ENCODE peak calls at places on chromosome 11, in ten cellular contexts. J is upper lobe of right lung, H is heart left ventricle, L is HCT116, X is Panc1, U is upper lobe of left lung, S is body of pancreas, V is left lung, F is mucosa of descending colon, I is gastrocnemius medialis. P is an unnamed sample.

GRCh38 chr11:17846852-17847453 is 112.4 kb downstream of the KCNC1 start:
- ATAC-seq in V (no peak), H (no peak), I (peak), J (no peak), F (no peak), X (peak), L (peak), U (no peak), S (no peak), P (no peak)

GRCh38 chr11:88329563-88330250 is 7.8 kb downstream of the CTSC start:
- ATAC-seq in H (no peak), F (no peak), U (no peak), S (no peak), I (no peak), X (no peak), V (no peak), J (no peak), L (no peak), P (no peak)

GRCh38 chr11:95092549-95093324 is 3.1 kb downstream of the ENDOD1 start:
- ATAC-seq in S (no peak), I (no peak), U (no peak), X (no peak), J (no peak), V (no peak), H (no peak), L (peak), F (peak), P (no peak)

GRCh38 chr11:134025086-134025437 is 43.8 kb upstream of the JAM3 start:
- ATAC-seq in J (no peak), F (no peak), I (no peak), L (no peak), V (no peak), H (peak), U (no peak), X (no peak), S (no peak), P (no peak)

GRCh38 chr11:57547854-57548377 is 10.5 kb downstream of the SMTNL1 start:
- ATAC-seq in V (peak), U (no peak), I (no peak), S (peak), H (no peak), L (no peak), J (peak), X (no peak), F (peak), P (no peak)

GRCh38 chr11:96943970-96944369 is 554.2 kb downstream of the JRKL start:
- ATAC-seq in L (no peak), F (no peak), X (no peak), S (no peak), J (no peak), V (no peak), U (no peak), H (no peak), I (no peak), P (no peak)

GRCh38 chr11:120089036-120090001 is 48.6 kb downstream of the TRIM29 start:
- ATAC-seq in U (no peak), S (peak), X (no peak), V (no peak), H (no peak), F (no peak), J (no peak), I (no peak), L (no peak), P (no peak)

GRCh38 chr11:9626778-9627394 is 37.0 kb upstream of the SWAP70 start:
- ATAC-seq in J (no peak), F (no peak), I (peak), H (peak), S (no peak), L (no peak), U (no peak), X (no peak), V (no peak), P (no peak)

GRCh38 chr11:58880166-58880565 is 35.7 kb upstream of the GLYATL2 start:
- ATAC-seq in J (no peak), U (no peak), S (no peak), H (no peak), V (no peak), I (no peak), L (no peak), X (no peak), F (no peak), P (no peak)

GRCh38 chr11:119615003-119615878 is 113.8 kb downstream of the NECTIN1 start:
- ATAC-seq in I (no peak), S (peak), F (peak), J (peak), X (peak), V (peak), L (peak), H (no peak), U (no peak), P (peak)

GRCh38 chr11:61962213-61963015 is 5.0 kb downstream of the FTH1 start:
- ATAC-seq in F (peak), V (no peak), H (no peak), X (no peak), L (no peak), S (no peak), U (peak), I (no peak), J (no peak), P (no peak)

GRCh38 chr11:17721242-17721999 is 2.0 kb downstream of the MYOD1 start:
- ATAC-seq in S (no peak), I (peak), X (no peak), V (no peak), H (no peak), L (no peak), U (no peak), J (no peak), F (no peak), P (no peak)

GRCh38 chr11:73538381-73538872 is 59.5 kb downstream of the FAM168A start:
- ATAC-seq in J (no peak), H (no peak), F (peak), S (no peak), L (no peak), X (no peak), V (no peak), U (no peak), I (no peak), P (no peak)

GRCh38 chr11:103274025-103274424 is 164.8 kb downstream of the DYNC2H1 start:
- ATAC-seq in U (no peak), L (no peak), X (no peak), H (no peak), J (no peak), F (no peak), I (no peak), V (no peak), S (no peak), P (no peak)

DNA sequence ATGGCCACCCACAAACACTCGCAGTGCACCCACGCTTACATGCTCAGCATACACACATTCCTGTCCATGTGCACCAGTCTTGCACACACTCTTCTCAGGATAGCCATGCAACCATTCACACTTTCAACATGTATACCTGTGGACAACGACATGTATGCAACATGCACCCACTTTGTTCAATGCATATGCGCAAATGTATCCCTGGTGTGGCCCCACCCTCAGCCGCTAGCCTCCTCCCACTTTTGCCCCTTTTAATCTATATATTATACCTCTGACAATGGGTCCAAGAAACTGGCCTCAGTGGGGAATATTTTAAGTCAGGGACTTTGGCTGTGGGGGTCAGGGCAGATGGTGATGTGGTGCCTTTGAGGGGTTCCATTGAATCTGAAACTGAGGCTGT is 963 bp downstream of the INSC start:
- ATAC-seq in V (no peak), I (no peak), J (no peak), U (no peak), S (no peak), H (no peak), X (no peak), F (no peak), L (no peak), P (no peak)
- H3K4me3 ChIP-seq in V (no peak), I (no peak), J (no peak), U (no peak), S (no peak), H (no peak), X (no peak), F (no peak), L (no peak), P (peak)

DNA sequence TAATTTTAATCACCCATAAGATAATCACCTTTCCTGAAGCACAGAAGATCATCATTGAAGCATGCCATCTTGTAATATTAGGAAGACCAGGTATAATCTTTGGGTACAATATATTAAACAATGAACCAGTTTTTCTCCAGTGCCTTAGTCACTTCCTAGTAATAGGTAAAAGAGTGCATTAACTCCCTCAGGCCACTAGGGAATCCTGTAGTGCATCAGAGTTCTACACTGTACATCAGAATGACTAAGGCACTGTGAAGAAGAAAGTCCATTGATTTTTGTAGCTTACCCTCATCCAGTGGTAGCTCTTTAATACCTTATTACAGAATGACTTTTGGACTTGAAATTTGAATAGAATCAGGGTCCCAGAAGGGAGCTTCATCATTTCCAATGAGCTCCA is 4.5 kb downstream of the C11orf87 start:
- ATAC-seq in J (no peak), V (no peak), X (no peak), U (no peak), I (no peak), F (no peak), L (peak), S (no peak), H (no peak), P (no peak)
- TF ChIP-seq CTCF in J (no peak), V (no peak), X (no peak), U (no peak), I (no peak), F (no peak), L (no peak), S (peak), H (no peak), P (no peak)

GRCh38 chr11:129213261-129213660 is 21.1 kb upstream of the ARHGAP32 start:
- ATAC-seq in J (no peak), L (no peak), F (no peak), S (no peak), U (no peak), H (no peak), X (no peak), I (no peak), V (no peak), P (no peak)

GRCh38 chr11:129208863-129209262 is 16.7 kb upstream of the ARHGAP32 start:
- ATAC-seq in F (no peak), X (no peak), J (no peak), I (no peak), S (no peak), V (no peak), U (no peak), H (no peak), L (no peak), P (no peak)

GRCh38 chr11:129211397-129211796 is 19.3 kb upstream of the ARHGAP32 start:
- ATAC-seq in V (no peak), F (no peak), J (no peak), X (no peak), I (no peak), L (no peak), U (no peak), S (no peak), H (no peak), P (no peak)

GRCh38 chr11:129210831-129211181 is 18.7 kb upstream of the ARHGAP32 start:
- ATAC-seq in H (no peak), J (peak), V (peak), U (no peak), S (peak), I (no peak), F (peak), L (no peak), X (peak), P (no peak)

DNA sequence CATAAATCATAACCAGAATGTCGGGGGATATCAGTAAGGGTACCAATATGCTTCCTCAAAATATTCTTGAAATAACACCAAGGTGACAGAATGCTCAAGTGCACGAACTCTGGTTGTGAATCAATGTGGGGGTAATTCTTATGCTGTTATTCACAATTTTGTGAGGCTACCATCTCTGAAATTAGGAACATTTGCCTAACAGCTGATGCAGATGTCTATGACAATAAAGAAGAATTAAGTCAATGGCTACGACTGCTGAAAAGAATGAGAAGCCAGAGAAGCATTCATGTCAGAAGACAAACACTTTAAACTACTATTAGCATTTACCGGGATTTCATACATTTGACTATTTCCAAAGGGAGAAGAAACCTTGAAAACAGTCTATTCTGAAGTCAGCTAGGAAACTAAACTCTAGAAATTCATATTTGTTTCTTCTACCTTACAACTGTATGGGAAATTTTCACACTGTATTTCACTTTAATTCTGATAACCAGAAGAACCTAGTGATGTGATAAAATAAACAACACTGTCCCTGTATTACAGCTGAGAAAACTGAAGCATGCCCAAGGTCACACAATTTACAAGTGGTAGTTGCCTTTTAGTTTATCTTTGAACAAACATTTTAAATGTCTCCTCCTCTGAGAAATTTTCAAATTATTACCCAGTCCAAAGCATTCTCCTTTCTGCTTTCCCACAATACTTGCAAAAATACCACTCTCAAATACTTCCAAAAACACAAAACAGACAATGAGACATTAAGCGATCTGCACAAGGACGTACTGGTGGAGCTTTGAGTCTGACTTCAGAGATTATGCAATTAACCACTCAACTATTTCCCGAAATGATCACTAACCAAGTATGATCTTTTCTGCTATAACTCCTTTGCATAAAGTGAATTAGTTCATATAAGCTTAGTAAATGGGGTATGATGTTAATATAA is 18.0 kb upstream of the ARHGAP32 start:
- ATAC-seq in L (no peak), I (no peak), S (peak), F (peak), U (no peak), J (no peak), H (no peak), X (peak), V (peak), P (no peak)
- H3K4me3 ChIP-seq in L (no peak), I (no peak), S (no peak), F (no peak), U (no peak), J (no peak), H (no peak), X (no peak), V (no peak), P (no peak)

GRCh38 chr11:93740031-93740801 is 1.1 kb downstream of the TAF1D start:
- ATAC-seq in X (no peak), L (peak), J (peak), H (no peak), F (no peak), S (no peak), V (peak), I (no peak), U (peak), P (no peak)

GRCh38 chr11:93741882-93742226 is 382 bp downstream of the C11orf54 start:
- ATAC-seq in V (peak), J (peak), I (peak), H (peak), U (peak), L (peak), X (peak), S (peak), F (peak), P (peak)

GRCh38 chr11:93743316-93743715 is 1.8 kb downstream of the C11orf54 start:
- ATAC-seq in I (no peak), F (no peak), L (no peak), X (peak), V (no peak), U (no peak), S (no peak), J (no peak), H (no peak), P (no peak)

GRCh38 chr11:93740802-93741093 is 547 bp downstream of the TAF1D start:
- ATAC-seq in V (peak), F (peak), L (peak), I (peak), H (peak), S (peak), U (peak), X (peak), J (peak), P (peak)

GRCh38 chr11:93741094-93741881 is at the start of the genes C11orf54 and TAF1D:
- ATAC-seq in J (peak), I (peak), V (peak), H (peak), X (peak), S (peak), F (peak), U (peak), L (peak), P (peak)
- TF ChIP-seq CTCF in J (no peak), I (peak), V (no peak), H (no peak), X (no peak), S (no peak), F (no peak), U (peak), L (no peak), P (peak)

GRCh38 chr11:554824-555499 is 5.6 kb downstream of the LMNTD2 start:
- ATAC-seq in L (peak), F (peak), U (peak), V (peak), X (peak), S (peak), I (peak), H (no peak), J (peak), P (peak)
- H3K4me3 ChIP-seq in L (peak), F (no peak), U (peak), V (peak), X (peak), S (peak), I (peak), H (peak), J (peak), P (no peak)